ENCODE peak calls at places on chromosomes 13 and 19, in ten cellular contexts. One of them, this sample, is unnamed.

GRCh38 chr13:100130092-100130491 is 41.2 kb downstream of the PCCA start:
- DNase-seq in astrocyte: peak
- DNase-seq in MM.1S: no peak
- DNase-seq in fibroblast of lung: peak
- DNase-seq in GM12878: no peak
- DNase-seq in GM23248: peak
- DNase-seq in H1: no peak
- DNase-seq in K562: no peak
- DNase-seq in HCT116: no peak
- DNase-seq in endothelial cell of umbilical vein: peak
- DNase-seq in this sample: no peak

GRCh38 chr13:41007359-41008118 is 11.6 kb downstream of the ELF1 start:
- DNase-seq in fibroblast of lung: peak
- DNase-seq in H1: no peak
- DNase-seq in GM12878: no peak
- DNase-seq in endothelial cell of umbilical vein: no peak
- DNase-seq in HCT116: no peak
- DNase-seq in GM23248: peak
- DNase-seq in K562: no peak
- DNase-seq in astrocyte: no peak
- DNase-seq in MM.1S: no peak
- DNase-seq in this sample: no peak

GRCh38 chr19:29559743-29560142 is 33.9 kb downstream of the VSTM2B start:
- DNase-seq in K562: no peak
- DNase-seq in astrocyte: no peak
- DNase-seq in fibroblast of lung: no peak
- DNase-seq in MM.1S: no peak
- DNase-seq in HCT116: no peak
- DNase-seq in H1: no peak
- DNase-seq in GM12878: no peak
- DNase-seq in GM23248: no peak
- DNase-seq in endothelial cell of umbilical vein: no peak
- DNase-seq in this sample: no peak

GRCh38 chr13:102392810-102393209 is 9.0 kb downstream of the FGF14 start:
- DNase-seq in MM.1S: no peak
- DNase-seq in H1: no peak
- DNase-seq in endothelial cell of umbilical vein: no peak
- DNase-seq in GM12878: no peak
- DNase-seq in K562: no peak
- DNase-seq in HCT116: no peak
- DNase-seq in GM23248: peak
- DNase-seq in fibroblast of lung: no peak
- DNase-seq in astrocyte: no peak
- DNase-seq in this sample: no peak

GRCh38 chr13:97327521-97328221 is 105.5 kb downstream of the MBNL2 start:
- DNase-seq in GM23248: no peak
- DNase-seq in GM12878: no peak
- DNase-seq in fibroblast of lung: peak
- DNase-seq in K562: no peak
- DNase-seq in HCT116: no peak
- DNase-seq in H1: no peak
- DNase-seq in MM.1S: no peak
- DNase-seq in astrocyte: peak
- DNase-seq in endothelial cell of umbilical vein: peak
- DNase-seq in this sample: no peak

GRCh38 chr13:95033890-95034289 is 267.4 kb downstream of the ABCC4 start:
- DNase-seq in GM23248: no peak
- DNase-seq in MM.1S: no peak
- DNase-seq in endothelial cell of umbilical vein: no peak
- DNase-seq in astrocyte: no peak
- DNase-seq in HCT116: no peak
- DNase-seq in fibroblast of lung: no peak
- DNase-seq in H1: no peak
- DNase-seq in GM12878: no peak
- DNase-seq in K562: no peak
- DNase-seq in this sample: no peak

GRCh38 chr19:50720921-50721291 is 1.3 kb upstream of the SHANK1 start:
- DNase-seq in K562: no peak
- DNase-seq in astrocyte: no peak
- DNase-seq in GM23248: peak
- DNase-seq in endothelial cell of umbilical vein: no peak
- DNase-seq in H1: no peak
- DNase-seq in GM12878: no peak
- DNase-seq in MM.1S: no peak
- DNase-seq in HCT116: no peak
- DNase-seq in fibroblast of lung: no peak
- DNase-seq in this sample: no peak

GRCh38 chr19:49875801-49876421 is 1.2 kb downstream of the AKT1S1 start:
- DNase-seq in K562: peak
- DNase-seq in HCT116: no peak
- DNase-seq in MM.1S: peak
- DNase-seq in GM12878: no peak
- DNase-seq in endothelial cell of umbilical vein: peak
- DNase-seq in fibroblast of lung: no peak
- DNase-seq in H1: no peak
- DNase-seq in GM23248: peak
- DNase-seq in astrocyte: no peak
- DNase-seq in this sample: no peak

DNA sequence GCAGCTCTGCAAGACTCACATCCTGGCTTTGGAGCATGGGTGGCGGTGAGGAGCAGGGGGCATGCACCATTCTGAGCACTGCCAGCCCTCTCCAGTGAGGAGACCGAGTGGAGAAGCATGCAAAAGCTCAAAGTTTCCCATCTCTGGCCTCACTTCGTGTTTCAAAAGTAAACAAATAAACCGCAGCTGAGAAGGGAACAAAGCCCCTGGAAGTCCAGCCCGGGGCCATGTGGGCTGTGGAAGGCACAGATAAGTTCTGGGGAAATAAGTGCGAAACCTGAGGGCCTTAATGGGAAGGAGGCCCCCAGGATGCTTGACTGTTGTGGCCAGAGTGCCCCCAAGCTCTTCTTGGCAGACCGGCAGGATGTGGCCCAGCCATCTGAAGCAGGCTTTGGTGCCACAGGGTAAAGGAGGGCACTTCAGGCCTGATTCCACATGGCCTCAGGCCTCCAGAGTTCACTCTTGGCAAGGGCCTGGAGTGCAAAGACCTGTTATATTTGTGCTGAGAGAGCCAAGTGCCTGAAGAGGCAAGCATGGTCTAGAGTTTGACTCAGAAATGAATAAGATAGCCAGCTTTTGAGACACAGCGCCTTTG is 1.2 kb downstream of the MEDAG start:
- DNase-seq in astrocyte: peak
- DNase-seq in K562: no peak
- DNase-seq in fibroblast of lung: peak
- DNase-seq in H1: no peak
- DNase-seq in GM12878: no peak
- DNase-seq in HCT116: no peak
- DNase-seq in endothelial cell of umbilical vein: peak
- DNase-seq in MM.1S: no peak
- DNase-seq in GM23248: peak
- DNase-seq in this sample: no peak
- H3K27ac ChIP-seq in astrocyte: peak
- H3K27ac ChIP-seq in K562: no peak
- H3K27ac ChIP-seq in fibroblast of lung: peak
- H3K27ac ChIP-seq in H1: no peak
- H3K27ac ChIP-seq in GM12878: no peak
- H3K27ac ChIP-seq in HCT116: no peak
- H3K27ac ChIP-seq in endothelial cell of umbilical vein: peak
- H3K27ac ChIP-seq in MM.1S: no peak
- H3K27ac ChIP-seq in GM23248: peak
- H3K27ac ChIP-seq in this sample: peak

GRCh38 chr19:917323-918151 is at the start of gene KISS1R:
- DNase-seq in endothelial cell of umbilical vein: no peak
- DNase-seq in MM.1S: no peak
- DNase-seq in GM12878: no peak
- DNase-seq in GM23248: peak
- DNase-seq in K562: peak
- DNase-seq in H1: no peak
- DNase-seq in HCT116: no peak
- DNase-seq in fibroblast of lung: no peak
- DNase-seq in astrocyte: no peak
- DNase-seq in this sample: no peak

GRCh38 chr19:920051-920857 is 3.1 kb downstream of the KISS1R start:
- DNase-seq in GM23248: peak
- DNase-seq in K562: no peak
- DNase-seq in HCT116: no peak
- DNase-seq in MM.1S: peak
- DNase-seq in GM12878: no peak
- DNase-seq in astrocyte: no peak
- DNase-seq in endothelial cell of umbilical vein: no peak
- DNase-seq in fibroblast of lung: no peak
- DNase-seq in H1: no peak
- DNase-seq in this sample: no peak

GRCh38 chr19:918481-919156 is 1.5 kb downstream of the KISS1R start:
- DNase-seq in MM.1S: no peak
- DNase-seq in K562: peak
- DNase-seq in GM12878: no peak
- DNase-seq in fibroblast of lung: no peak
- DNase-seq in H1: no peak
- DNase-seq in GM23248: no peak
- DNase-seq in astrocyte: no peak
- DNase-seq in endothelial cell of umbilical vein: no peak
- DNase-seq in HCT116: no peak
- DNase-seq in this sample: no peak

GRCh38 chr19:918152-918437 is 962 bp downstream of the KISS1R start:
- DNase-seq in MM.1S: no peak
- DNase-seq in fibroblast of lung: no peak
- DNase-seq in GM12878: no peak
- DNase-seq in GM23248: no peak
- DNase-seq in K562: no peak
- DNase-seq in astrocyte: no peak
- DNase-seq in HCT116: no peak
- DNase-seq in H1: no peak
- DNase-seq in endothelial cell of umbilical vein: no peak
- DNase-seq in this sample: no peak

GRCh38 chr19:919157-920050 is 2.3 kb downstream of the KISS1R start:
- DNase-seq in GM12878: no peak
- DNase-seq in astrocyte: no peak
- DNase-seq in fibroblast of lung: no peak
- DNase-seq in GM23248: no peak
- DNase-seq in H1: no peak
- DNase-seq in HCT116: no peak
- DNase-seq in MM.1S: no peak
- DNase-seq in endothelial cell of umbilical vein: no peak
- DNase-seq in K562: no peak
- DNase-seq in this sample: no peak
- TF ChIP-seq EZH2 in GM12878: no peak
- TF ChIP-seq EZH2 in astrocyte: peak
- TF ChIP-seq EZH2 in fibroblast of lung: peak
- TF ChIP-seq EZH2 in GM23248: peak
- TF ChIP-seq EZH2 in H1: peak
- TF ChIP-seq EZH2 in HCT116: no peak
- TF ChIP-seq EZH2 in MM.1S: no peak
- TF ChIP-seq EZH2 in endothelial cell of umbilical vein: peak
- TF ChIP-seq EZH2 in K562: no peak
- TF ChIP-seq EZH2 in this sample: no peak

GRCh38 chr13:104011505-104012270 is 945.5 kb upstream of the SLC10A2 start:
- DNase-seq in K562: no peak
- DNase-seq in H1: no peak
- DNase-seq in HCT116: no peak
- DNase-seq in endothelial cell of umbilical vein: no peak
- DNase-seq in MM.1S: no peak
- DNase-seq in astrocyte: peak
- DNase-seq in GM12878: no peak
- DNase-seq in GM23248: no peak
- DNase-seq in fibroblast of lung: peak
- DNase-seq in this sample: no peak

GRCh38 chr13:104015646-104016396 is 949.6 kb upstream of the SLC10A2 start:
- DNase-seq in endothelial cell of umbilical vein: peak
- DNase-seq in GM23248: no peak
- DNase-seq in GM12878: no peak
- DNase-seq in H1: no peak
- DNase-seq in fibroblast of lung: peak
- DNase-seq in K562: no peak
- DNase-seq in MM.1S: no peak
- DNase-seq in astrocyte: peak
- DNase-seq in HCT116: no peak
- DNase-seq in this sample: no peak

GRCh38 chr13:104017317-104017716 is 951.1 kb upstream of the SLC10A2 start:
- DNase-seq in MM.1S: no peak
- DNase-seq in endothelial cell of umbilical vein: no peak
- DNase-seq in GM23248: no peak
- DNase-seq in astrocyte: no peak
- DNase-seq in fibroblast of lung: no peak
- DNase-seq in K562: no peak
- DNase-seq in H1: no peak
- DNase-seq in HCT116: no peak
- DNase-seq in GM12878: no peak
- DNase-seq in this sample: no peak

DNA sequence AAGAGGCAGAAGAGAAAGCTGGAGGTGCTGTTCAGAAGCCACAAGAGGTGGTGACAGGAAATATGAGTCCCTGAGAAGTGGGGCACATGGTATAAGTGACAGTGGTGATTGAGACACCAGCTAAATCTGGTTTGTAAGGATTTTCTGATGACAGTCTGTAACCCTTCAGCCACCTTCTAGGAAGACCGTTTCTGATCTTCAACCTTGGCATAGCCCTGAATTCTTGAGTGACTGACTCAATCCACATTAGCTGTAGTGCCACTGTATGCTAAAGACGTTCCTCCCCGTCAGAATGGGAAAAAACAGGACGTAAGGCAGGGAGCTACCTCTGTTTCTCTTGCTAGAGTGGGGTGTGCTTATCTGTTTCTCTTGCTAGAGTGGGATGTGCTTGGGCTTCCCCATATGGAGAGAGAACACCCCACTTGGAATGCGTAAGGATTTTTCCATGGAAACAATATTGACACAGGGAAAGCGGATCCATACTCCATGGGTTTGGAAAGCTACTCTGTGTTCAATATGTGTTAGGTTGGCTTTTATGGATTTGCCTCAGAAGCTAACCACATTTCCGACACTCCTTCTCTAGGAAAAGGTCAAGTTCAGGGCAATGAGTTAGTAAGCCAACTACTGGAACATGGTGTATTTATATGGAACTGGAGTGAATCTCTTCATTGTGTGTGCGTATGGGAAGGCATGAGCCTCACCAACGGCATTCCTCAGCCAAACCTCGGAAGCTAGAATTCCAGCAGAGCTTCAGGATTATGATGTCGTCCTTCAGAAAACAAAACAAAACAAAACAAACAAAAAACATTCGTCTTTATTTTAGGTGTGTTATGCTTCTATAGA is 948.8 kb upstream of the SLC10A2 start:
- DNase-seq in MM.1S: no peak
- DNase-seq in endothelial cell of umbilical vein: peak
- DNase-seq in astrocyte: peak
- DNase-seq in HCT116: no peak
- DNase-seq in GM23248: no peak
- DNase-seq in GM12878: no peak
- DNase-seq in H1: no peak
- DNase-seq in fibroblast of lung: peak
- DNase-seq in K562: no peak
- DNase-seq in this sample: no peak
- H3K9ac ChIP-seq in MM.1S: no peak
- H3K9ac ChIP-seq in endothelial cell of umbilical vein: peak
- H3K9ac ChIP-seq in astrocyte: peak
- H3K9ac ChIP-seq in HCT116: no peak
- H3K9ac ChIP-seq in GM23248: no peak
- H3K9ac ChIP-seq in GM12878: no peak
- H3K9ac ChIP-seq in H1: no peak
- H3K9ac ChIP-seq in fibroblast of lung: no peak
- H3K9ac ChIP-seq in K562: no peak
- H3K9ac ChIP-seq in this sample: no peak

GRCh38 chr19:54461201-54462071 is 2.1 kb downstream of the LENG9 start:
- DNase-seq in HCT116: no peak
- DNase-seq in GM12878: no peak
- DNase-seq in GM23248: no peak
- DNase-seq in astrocyte: no peak
- DNase-seq in MM.1S: no peak
- DNase-seq in endothelial cell of umbilical vein: peak
- DNase-seq in K562: no peak
- DNase-seq in H1: no peak
- DNase-seq in fibroblast of lung: no peak
- DNase-seq in this sample: no peak
- H3K27ac ChIP-seq in HCT116: peak
- H3K27ac ChIP-seq in GM12878: no peak
- H3K27ac ChIP-seq in GM23248: peak
- H3K27ac ChIP-seq in astrocyte: no peak
- H3K27ac ChIP-seq in MM.1S: no peak
- H3K27ac ChIP-seq in endothelial cell of umbilical vein: peak
- H3K27ac ChIP-seq in K562: no peak
- H3K27ac ChIP-seq in H1: no peak
- H3K27ac ChIP-seq in fibroblast of lung: peak
- H3K27ac ChIP-seq in this sample: peak

This sample was measured in SK-N-MC.